ENCODE peak calls at places on chromosome 19, in seven cellular contexts. One of them, this sample, is unnamed.

GRCh38 chr19:18832331-18833140 is 777 bp downstream of the UPF1 start:
- DNase-seq in fibroblast of mammary gland: peak
- DNase-seq in stimulated activated CD4-positive, alpha-beta T cell treated with anti-CD3 and anti-CD28 coated beads, Interleukin-1b, Interleukin-23, amount 100 ng/mL, for 1 hour: no peak
- DNase-seq in AG08395: no peak
- DNase-seq in activated T-helper 9 cell treated with anti-CD3 and anti-CD28 coated beads, Interleukin-2, amount 50 U/mL, for 16 hours: no peak
- DNase-seq in Ammon's horn: no peak
- DNase-seq in COR-L47: no peak
- DNase-seq in this sample: no peak

GRCh38 chr19:48686103-48686502 is 9.7 kb upstream of the FUT2 start:
- DNase-seq in fibroblast of mammary gland: peak
- DNase-seq in stimulated activated CD4-positive, alpha-beta T cell treated with anti-CD3 and anti-CD28 coated beads, Interleukin-1b, Interleukin-23, amount 100 ng/mL, for 1 hour: no peak
- DNase-seq in AG08395: no peak
- DNase-seq in activated T-helper 9 cell treated with anti-CD3 and anti-CD28 coated beads, Interleukin-2, amount 50 U/mL, for 16 hours: no peak
- DNase-seq in Ammon's horn: peak
- DNase-seq in COR-L47: no peak
- DNase-seq in this sample: peak

GRCh38 chr19:4678881-4679379 is 8.8 kb upstream of the MYDGF start:
- DNase-seq in fibroblast of mammary gland: peak
- DNase-seq in stimulated activated CD4-positive, alpha-beta T cell treated with anti-CD3 and anti-CD28 coated beads, Interleukin-1b, Interleukin-23, amount 100 ng/mL, for 1 hour: no peak
- DNase-seq in AG08395: no peak
- DNase-seq in activated T-helper 9 cell treated with anti-CD3 and anti-CD28 coated beads, Interleukin-2, amount 50 U/mL, for 16 hours: no peak
- DNase-seq in Ammon's horn: no peak
- DNase-seq in COR-L47: no peak
- DNase-seq in this sample: no peak

GRCh38 chr19:7699422-7700127 is 2.4 kb downstream of the FCER2 start:
- DNase-seq in fibroblast of mammary gland: peak
- DNase-seq in stimulated activated CD4-positive, alpha-beta T cell treated with anti-CD3 and anti-CD28 coated beads, Interleukin-1b, Interleukin-23, amount 100 ng/mL, for 1 hour: no peak
- DNase-seq in AG08395: no peak
- DNase-seq in activated T-helper 9 cell treated with anti-CD3 and anti-CD28 coated beads, Interleukin-2, amount 50 U/mL, for 16 hours: no peak
- DNase-seq in Ammon's horn: no peak
- DNase-seq in COR-L47: no peak
- DNase-seq in this sample: no peak

GRCh38 chr19:41886761-41887710 is 4.1 kb downstream of the ARHGEF1 start:
- DNase-seq in fibroblast of mammary gland: no peak
- DNase-seq in stimulated activated CD4-positive, alpha-beta T cell treated with anti-CD3 and anti-CD28 coated beads, Interleukin-1b, Interleukin-23, amount 100 ng/mL, for 1 hour: no peak
- DNase-seq in AG08395: no peak
- DNase-seq in activated T-helper 9 cell treated with anti-CD3 and anti-CD28 coated beads, Interleukin-2, amount 50 U/mL, for 16 hours: peak
- DNase-seq in Ammon's horn: no peak
- DNase-seq in COR-L47: no peak
- DNase-seq in this sample: no peak

GRCh38 chr19:42397315-42398166 is 7.4 kb upstream of the CNFN start:
- DNase-seq in fibroblast of mammary gland: peak
- DNase-seq in stimulated activated CD4-positive, alpha-beta T cell treated with anti-CD3 and anti-CD28 coated beads, Interleukin-1b, Interleukin-23, amount 100 ng/mL, for 1 hour: no peak
- DNase-seq in AG08395: no peak
- DNase-seq in activated T-helper 9 cell treated with anti-CD3 and anti-CD28 coated beads, Interleukin-2, amount 50 U/mL, for 16 hours: no peak
- DNase-seq in Ammon's horn: no peak
- DNase-seq in COR-L47: no peak
- DNase-seq in this sample: no peak

GRCh38 chr19:53086949-53087348 is 16.3 kb downstream of the ZNF160 start:
- DNase-seq in fibroblast of mammary gland: peak
- DNase-seq in stimulated activated CD4-positive, alpha-beta T cell treated with anti-CD3 and anti-CD28 coated beads, Interleukin-1b, Interleukin-23, amount 100 ng/mL, for 1 hour: no peak
- DNase-seq in AG08395: no peak
- DNase-seq in activated T-helper 9 cell treated with anti-CD3 and anti-CD28 coated beads, Interleukin-2, amount 50 U/mL, for 16 hours: no peak
- DNase-seq in Ammon's horn: peak
- DNase-seq in COR-L47: no peak
- DNase-seq in this sample: no peak

GRCh38 chr19:2064788-2065524 is 13.9 kb upstream of the MKNK2 start:
- DNase-seq in fibroblast of mammary gland: no peak
- DNase-seq in stimulated activated CD4-positive, alpha-beta T cell treated with anti-CD3 and anti-CD28 coated beads, Interleukin-1b, Interleukin-23, amount 100 ng/mL, for 1 hour: no peak
- DNase-seq in AG08395: peak
- DNase-seq in activated T-helper 9 cell treated with anti-CD3 and anti-CD28 coated beads, Interleukin-2, amount 50 U/mL, for 16 hours: no peak
- DNase-seq in Ammon's horn: peak
- DNase-seq in COR-L47: no peak
- DNase-seq in this sample: no peak

GRCh38 chr19:14544977-14545715 is 15.8 kb downstream of the TECR start:
- DNase-seq in fibroblast of mammary gland: no peak
- DNase-seq in stimulated activated CD4-positive, alpha-beta T cell treated with anti-CD3 and anti-CD28 coated beads, Interleukin-1b, Interleukin-23, amount 100 ng/mL, for 1 hour: no peak
- DNase-seq in AG08395: no peak
- DNase-seq in activated T-helper 9 cell treated with anti-CD3 and anti-CD28 coated beads, Interleukin-2, amount 50 U/mL, for 16 hours: no peak
- DNase-seq in Ammon's horn: peak
- DNase-seq in COR-L47: peak
- DNase-seq in this sample: no peak

GRCh38 chr19:13827656-13828055 is 32.4 kb downstream of the ZSWIM4 start:
- DNase-seq in fibroblast of mammary gland: no peak
- DNase-seq in stimulated activated CD4-positive, alpha-beta T cell treated with anti-CD3 and anti-CD28 coated beads, Interleukin-1b, Interleukin-23, amount 100 ng/mL, for 1 hour: no peak
- DNase-seq in AG08395: no peak
- DNase-seq in activated T-helper 9 cell treated with anti-CD3 and anti-CD28 coated beads, Interleukin-2, amount 50 U/mL, for 16 hours: no peak
- DNase-seq in Ammon's horn: no peak
- DNase-seq in COR-L47: no peak
- DNase-seq in this sample: no peak

This sample was measured in NCI-H748 treated with DMSO at 0.1 percent for 48 hours.